ENCODE peak calls at places on chromosome 11, in eight cellular contexts. One of them, this sample, is unnamed.

GRCh38 chr11:115848080-115848479 is 343.9 kb upstream of the CADM1 start:
- DNase-seq in dorsolateral prefrontal cortex: no peak
- DNase-seq in K562: no peak
- DNase-seq in PC-9: no peak
- DNase-seq in spleen: no peak
- DNase-seq in brain microvascular endothelial cell: no peak
- DNase-seq in tibial nerve: no peak
- DNase-seq in A549: no peak
- DNase-seq in this sample: no peak

GRCh38 chr11:92941676-92942571 is 27.5 kb upstream of the MTNR1B start:
- DNase-seq in dorsolateral prefrontal cortex: no peak
- DNase-seq in K562: peak
- DNase-seq in PC-9: peak
- DNase-seq in spleen: no peak
- DNase-seq in brain microvascular endothelial cell: peak
- DNase-seq in tibial nerve: no peak
- DNase-seq in A549: peak
- DNase-seq in this sample: peak

GRCh38 chr11:124086447-124086846 is 28.8 kb upstream of the VWA5A start:
- DNase-seq in dorsolateral prefrontal cortex: peak
- DNase-seq in K562: no peak
- DNase-seq in PC-9: no peak
- DNase-seq in spleen: no peak
- DNase-seq in brain microvascular endothelial cell: no peak
- DNase-seq in tibial nerve: no peak
- DNase-seq in A549: no peak
- DNase-seq in this sample: no peak

GRCh38 chr11:6390718-6391547 is 659 bp downstream of the SMPD1 start:
- DNase-seq in dorsolateral prefrontal cortex: no peak
- DNase-seq in K562: no peak
- DNase-seq in PC-9: no peak
- DNase-seq in spleen: peak
- DNase-seq in brain microvascular endothelial cell: no peak
- DNase-seq in tibial nerve: no peak
- DNase-seq in A549: no peak
- DNase-seq in this sample: no peak

GRCh38 chr11:31557991-31558390 is 48.4 kb downstream of the ELP4 start:
- DNase-seq in dorsolateral prefrontal cortex: no peak
- DNase-seq in K562: no peak
- DNase-seq in PC-9: no peak
- DNase-seq in spleen: no peak
- DNase-seq in brain microvascular endothelial cell: no peak
- DNase-seq in tibial nerve: no peak
- DNase-seq in A549: no peak
- DNase-seq in this sample: no peak

GRCh38 chr11:61815790-61816735 is 740 bp downstream of the FADS1 start:
- DNase-seq in dorsolateral prefrontal cortex: no peak
- DNase-seq in K562: peak
- DNase-seq in PC-9: peak
- DNase-seq in spleen: peak
- DNase-seq in brain microvascular endothelial cell: peak
- DNase-seq in tibial nerve: peak
- DNase-seq in A549: peak
- DNase-seq in this sample: peak

GRCh38 chr11:63212742-63213141 is 30.7 kb downstream of the SLC22A25 start:
- DNase-seq in dorsolateral prefrontal cortex: no peak
- DNase-seq in K562: peak
- DNase-seq in PC-9: no peak
- DNase-seq in spleen: no peak
- DNase-seq in brain microvascular endothelial cell: peak
- DNase-seq in tibial nerve: no peak
- DNase-seq in A549: peak
- DNase-seq in this sample: peak

GRCh38 chr11:3000032-3000961 is 8.2 kb upstream of the NAP1L4 start:
- DNase-seq in dorsolateral prefrontal cortex: peak
- DNase-seq in K562: no peak
- DNase-seq in PC-9: no peak
- DNase-seq in spleen: no peak
- DNase-seq in brain microvascular endothelial cell: peak
- DNase-seq in tibial nerve: no peak
- DNase-seq in A549: no peak
- DNase-seq in this sample: no peak

GRCh38 chr11:120522736-120523135 is 11.2 kb downstream of the GRIK4 start:
- DNase-seq in dorsolateral prefrontal cortex: no peak
- DNase-seq in K562: no peak
- DNase-seq in PC-9: no peak
- DNase-seq in spleen: peak
- DNase-seq in brain microvascular endothelial cell: no peak
- DNase-seq in tibial nerve: no peak
- DNase-seq in A549: no peak
- DNase-seq in this sample: no peak

GRCh38 chr11:77191429-77191822 is 63.4 kb downstream of the MYO7A start:
- DNase-seq in dorsolateral prefrontal cortex: peak
- DNase-seq in K562: peak
- DNase-seq in PC-9: peak
- DNase-seq in spleen: no peak
- DNase-seq in brain microvascular endothelial cell: no peak
- DNase-seq in tibial nerve: no peak
- DNase-seq in A549: peak
- DNase-seq in this sample: no peak

GRCh38 chr11:122264121-122264520 is 148.1 kb upstream of the BLID start:
- DNase-seq in dorsolateral prefrontal cortex: no peak
- DNase-seq in K562: no peak
- DNase-seq in PC-9: no peak
- DNase-seq in spleen: no peak
- DNase-seq in brain microvascular endothelial cell: no peak
- DNase-seq in tibial nerve: no peak
- DNase-seq in A549: no peak
- DNase-seq in this sample: no peak

GRCh38 chr11:122268601-122269130 is 152.7 kb upstream of the BLID start:
- DNase-seq in dorsolateral prefrontal cortex: no peak
- DNase-seq in K562: no peak
- DNase-seq in PC-9: no peak
- DNase-seq in spleen: no peak
- DNase-seq in brain microvascular endothelial cell: no peak
- DNase-seq in tibial nerve: no peak
- DNase-seq in A549: no peak
- DNase-seq in this sample: no peak

GRCh38 chr11:122271167-122271566 is 155.2 kb upstream of the BLID start:
- DNase-seq in dorsolateral prefrontal cortex: no peak
- DNase-seq in K562: no peak
- DNase-seq in PC-9: no peak
- DNase-seq in spleen: no peak
- DNase-seq in brain microvascular endothelial cell: no peak
- DNase-seq in tibial nerve: no peak
- DNase-seq in A549: no peak
- DNase-seq in this sample: no peak

GRCh38 chr11:122271747-122272146 is 155.7 kb upstream of the BLID start:
- DNase-seq in dorsolateral prefrontal cortex: no peak
- DNase-seq in K562: no peak
- DNase-seq in PC-9: no peak
- DNase-seq in spleen: no peak
- DNase-seq in brain microvascular endothelial cell: no peak
- DNase-seq in tibial nerve: no peak
- DNase-seq in A549: no peak
- DNase-seq in this sample: no peak

GRCh38 chr11:122267602-122268001 is 151.6 kb upstream of the BLID start:
- DNase-seq in dorsolateral prefrontal cortex: no peak
- DNase-seq in K562: no peak
- DNase-seq in PC-9: no peak
- DNase-seq in spleen: no peak
- DNase-seq in brain microvascular endothelial cell: peak
- DNase-seq in tibial nerve: no peak
- DNase-seq in A549: no peak
- DNase-seq in this sample: peak
- TF ChIP-seq CTCF in dorsolateral prefrontal cortex: no peak
- TF ChIP-seq CTCF in K562: no peak
- TF ChIP-seq CTCF in PC-9: no peak
- TF ChIP-seq CTCF in spleen: no peak
- TF ChIP-seq CTCF in brain microvascular endothelial cell: peak
- TF ChIP-seq CTCF in tibial nerve: no peak
- TF ChIP-seq CTCF in A549: no peak
- TF ChIP-seq CTCF in this sample: no peak

DNA sequence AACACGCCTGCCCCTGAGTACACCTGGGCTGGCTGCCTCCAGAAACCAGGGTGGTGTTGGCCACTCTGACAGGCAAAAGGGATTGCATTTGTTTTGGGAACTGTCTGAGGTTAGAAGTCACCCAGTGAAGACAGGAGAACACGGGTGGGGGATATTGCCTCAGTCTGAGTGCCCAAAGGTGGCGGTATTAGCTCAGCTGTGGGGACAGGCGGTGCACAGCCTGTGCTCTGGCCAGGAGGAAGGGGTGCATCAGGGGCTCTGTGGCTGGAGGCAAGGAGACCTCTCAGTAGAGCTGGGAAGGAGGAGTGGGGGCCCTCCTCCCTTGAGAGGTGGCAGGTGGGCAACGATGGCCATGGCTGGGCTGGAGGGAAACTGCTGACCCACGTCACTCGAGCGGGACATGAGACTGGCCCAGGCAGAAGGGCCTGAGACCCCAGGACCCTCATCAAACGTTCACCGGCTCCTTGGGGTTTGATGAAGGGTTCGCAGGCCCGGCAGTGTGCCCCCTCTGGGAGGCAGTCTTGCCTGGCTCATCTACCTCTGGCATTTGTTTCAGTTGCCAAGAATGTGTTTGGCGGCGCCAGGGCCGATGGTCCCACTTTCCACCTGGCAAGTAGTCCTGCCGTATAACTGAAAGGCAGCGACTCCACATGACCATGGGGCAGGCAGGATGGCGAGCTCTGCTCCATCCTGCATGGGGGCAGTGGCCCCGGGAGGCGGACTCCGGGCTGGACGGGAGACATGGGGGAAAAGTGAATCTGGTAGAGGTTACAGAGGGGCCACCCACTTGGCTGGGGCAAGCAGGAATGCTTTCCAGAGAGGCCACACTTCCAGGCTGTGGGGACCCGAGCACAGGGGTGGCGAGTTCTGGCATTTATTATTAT is 52.8 kb upstream of the SMIM38 start:
- DNase-seq in dorsolateral prefrontal cortex: no peak
- DNase-seq in K562: no peak
- DNase-seq in PC-9: peak
- DNase-seq in spleen: no peak
- DNase-seq in brain microvascular endothelial cell: no peak
- DNase-seq in tibial nerve: no peak
- DNase-seq in A549: no peak
- DNase-seq in this sample: no peak
- TF ChIP-seq CTCF in dorsolateral prefrontal cortex: no peak
- TF ChIP-seq CTCF in K562: peak
- TF ChIP-seq CTCF in PC-9: peak
- TF ChIP-seq CTCF in spleen: no peak
- TF ChIP-seq CTCF in brain microvascular endothelial cell: peak
- TF ChIP-seq CTCF in tibial nerve: no peak
- TF ChIP-seq CTCF in A549: peak
- TF ChIP-seq CTCF in this sample: peak

GRCh38 chr11:19735512-19735911 is 22.9 kb downstream of the NAV2 start:
- DNase-seq in dorsolateral prefrontal cortex: peak
- DNase-seq in K562: no peak
- DNase-seq in PC-9: no peak
- DNase-seq in spleen: no peak
- DNase-seq in brain microvascular endothelial cell: peak
- DNase-seq in tibial nerve: no peak
- DNase-seq in A549: no peak
- DNase-seq in this sample: peak
- TF ChIP-seq CTCF in dorsolateral prefrontal cortex: peak
- TF ChIP-seq CTCF in K562: no peak
- TF ChIP-seq CTCF in PC-9: no peak
- TF ChIP-seq CTCF in spleen: no peak
- TF ChIP-seq CTCF in brain microvascular endothelial cell: peak
- TF ChIP-seq CTCF in tibial nerve: no peak
- TF ChIP-seq CTCF in A549: no peak
- TF ChIP-seq CTCF in this sample: peak

DNA sequence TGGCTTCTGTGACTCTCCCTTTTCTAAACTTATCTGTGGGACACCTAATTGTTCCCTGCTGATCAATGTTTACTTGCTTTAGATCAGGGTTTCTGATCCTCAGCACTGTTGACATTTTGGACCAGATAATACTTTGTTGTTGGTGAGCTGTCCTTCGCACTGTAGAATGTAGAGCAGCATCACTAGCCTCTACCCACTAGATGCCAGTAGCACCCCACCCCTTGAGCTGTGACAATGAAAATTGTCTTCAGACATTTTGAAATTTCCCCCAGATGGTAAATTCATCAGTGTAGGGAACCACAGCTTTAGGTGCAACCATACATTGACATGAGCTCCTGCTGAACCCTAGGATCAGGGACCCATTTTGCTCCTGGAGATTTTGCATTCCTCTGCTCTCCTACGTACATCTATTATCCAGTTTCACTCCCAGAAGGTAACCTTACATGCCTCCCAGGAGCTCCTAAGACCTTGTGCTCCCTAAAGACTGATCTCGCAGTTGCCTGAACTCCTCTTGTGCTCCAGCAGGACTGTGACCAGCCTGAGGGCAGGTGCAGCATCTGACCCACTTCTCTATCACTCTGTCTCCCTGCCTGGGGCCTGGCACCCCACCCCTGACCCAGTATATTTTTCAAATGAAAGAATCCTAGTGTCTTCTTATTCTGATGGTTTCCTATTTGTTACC is 107.8 kb downstream of the FAR1 start:
- DNase-seq in dorsolateral prefrontal cortex: no peak
- DNase-seq in K562: no peak
- DNase-seq in PC-9: no peak
- DNase-seq in spleen: no peak
- DNase-seq in brain microvascular endothelial cell: no peak
- DNase-seq in tibial nerve: no peak
- DNase-seq in A549: peak
- DNase-seq in this sample: no peak
- TF ChIP-seq CTCF in dorsolateral prefrontal cortex: no peak
- TF ChIP-seq CTCF in K562: peak
- TF ChIP-seq CTCF in PC-9: peak
- TF ChIP-seq CTCF in spleen: no peak
- TF ChIP-seq CTCF in brain microvascular endothelial cell: peak
- TF ChIP-seq CTCF in tibial nerve: no peak
- TF ChIP-seq CTCF in A549: peak
- TF ChIP-seq CTCF in this sample: peak

GRCh38 chr11:64933213-64933934 is 2.3 kb downstream of the GPHA2 start:
- DNase-seq in dorsolateral prefrontal cortex: no peak
- DNase-seq in K562: no peak
- DNase-seq in PC-9: no peak
- DNase-seq in spleen: no peak
- DNase-seq in brain microvascular endothelial cell: no peak
- DNase-seq in tibial nerve: no peak
- DNase-seq in A549: no peak
- DNase-seq in this sample: no peak

GRCh38 chr11:64934765-64935633 is 694 bp downstream of the GPHA2 start:
- DNase-seq in dorsolateral prefrontal cortex: no peak
- DNase-seq in K562: no peak
- DNase-seq in PC-9: no peak
- DNase-seq in spleen: no peak
- DNase-seq in brain microvascular endothelial cell: no peak
- DNase-seq in tibial nerve: no peak
- DNase-seq in A549: no peak
- DNase-seq in this sample: no peak

GRCh38 chr11:64933935-64934693 is 1.6 kb downstream of the GPHA2 start:
- DNase-seq in dorsolateral prefrontal cortex: no peak
- DNase-seq in K562: no peak
- DNase-seq in PC-9: no peak
- DNase-seq in spleen: no peak
- DNase-seq in brain microvascular endothelial cell: no peak
- DNase-seq in tibial nerve: no peak
- DNase-seq in A549: no peak
- DNase-seq in this sample: no peak

GRCh38 chr11:64936539-64936938 is 846 bp upstream of the GPHA2 start:
- DNase-seq in dorsolateral prefrontal cortex: no peak
- DNase-seq in K562: no peak
- DNase-seq in PC-9: no peak
- DNase-seq in spleen: no peak
- DNase-seq in brain microvascular endothelial cell: no peak
- DNase-seq in tibial nerve: no peak
- DNase-seq in A549: no peak
- DNase-seq in this sample: no peak

GRCh38 chr11:64935634-64936081 is at the start of gene GPHA2:
- DNase-seq in dorsolateral prefrontal cortex: no peak
- DNase-seq in K562: peak
- DNase-seq in PC-9: no peak
- DNase-seq in spleen: no peak
- DNase-seq in brain microvascular endothelial cell: no peak
- DNase-seq in tibial nerve: no peak
- DNase-seq in A549: no peak
- DNase-seq in this sample: no peak
- TF ChIP-seq CTCF in dorsolateral prefrontal cortex: no peak
- TF ChIP-seq CTCF in K562: no peak
- TF ChIP-seq CTCF in PC-9: no peak
- TF ChIP-seq CTCF in spleen: no peak
- TF ChIP-seq CTCF in brain microvascular endothelial cell: peak
- TF ChIP-seq CTCF in tibial nerve: no peak
- TF ChIP-seq CTCF in A549: no peak
- TF ChIP-seq CTCF in this sample: no peak

This sample was measured in HFFc6.